ENCODE peak calls at places on chromosomes 11 and 22, in seven cellular contexts. N is activated CD8-positive, alpha-beta memory T cell treated with anti-CD3 and anti-CD28 coated beads, Interleukin-2, amount 10 ng/mL, durations not matched to agents 7 days and 5 days; Q is Kasumi-1; M is HuH-7; E is HCEC 1CT; T is activated T-helper 9 cell treated with anti-CD3 and anti-CD28 coated beads, Interleukin-2, amount 50 U/mL, for 16 hours; R is stimulated activated CD4-positive, alpha-beta T cell treated with anti-CD3 and anti-CD28 coated beads, TNF-alpha, amount 100 ng/mL, for 1 hour. U is an unnamed sample.

GRCh38 chr11:14789879-14790484 is 102.0 kb downstream of the CYP2R1 start:
- DNase-seq in N (no peak), Q (peak; percentile 24), M (no peak), E (no peak), T (no peak), R (no peak), U (peak; percentile 21)

GRCh38 chr11:59172345-59173079 is 580 bp downstream of the DTX4 start:
- DNase-seq in N (no peak), Q (peak; percentile 14), M (peak; percentile 37), E (no peak), T (peak; percentile 13), R (no peak), U (peak; percentile 41)

GRCh38 chr11:61948505-61948904 is 1.6 kb upstream of the BEST1 start:
- DNase-seq in N (no peak), Q (no peak), M (no peak), E (no peak), T (no peak), R (no peak), U (no peak)

GRCh38 chr11:13288375-13289029 is 10.9 kb downstream of the BMAL1 start:
- DNase-seq in N (no peak), Q (no peak), M (no peak), E (peak; percentile 63), T (no peak), R (no peak), U (no peak)

GRCh38 chr22:36922752-36923457 is 9.5 kb downstream of the CSF2RB start:
- DNase-seq in N (no peak), Q (no peak), M (no peak), E (no peak), T (no peak), R (no peak), U (no peak)

GRCh38 chr11:2444301-2445106 is at the start of the genes KCNQ1 and TRPM5:
- DNase-seq in N (peak; percentile 69), Q (no peak), M (no peak), E (no peak), T (peak; percentile 72), R (peak; percentile 76), U (peak; percentile 33)

GRCh38 chr11:83693279-83693992 is 407.3 kb upstream of the CCDC90B start:
- DNase-seq in N (no peak), Q (no peak), M (no peak), E (no peak), T (no peak), R (no peak), U (no peak)

GRCh38 chr11:84901986-84902385 is 725.2 kb downstream of the DLG2 start:
- DNase-seq in N (no peak), Q (no peak), M (no peak), E (peak; percentile 63), T (no peak), R (no peak), U (peak; percentile 69)

GRCh38 chr22:45683680-45684079 is 12.0 kb downstream of the ATXN10 start:
- DNase-seq in N (no peak), Q (no peak), M (no peak), E (no peak), T (no peak), R (no peak), U (no peak)

GRCh38 chr11:65537620-65538231 is 12.8 kb downstream of the SCYL1 start:
- DNase-seq in N (no peak), Q (no peak), M (no peak), E (no peak), T (no peak), R (no peak), U (no peak)

GRCh38 chr11:17369685-17370243 is 18.2 kb downstream of the NCR3LG1 start:
- DNase-seq in N (no peak), Q (no peak), M (no peak), E (no peak), T (no peak), R (no peak), U (no peak)

GRCh38 chr11:120912504-120912903 is 111.4 kb upstream of the TBCEL start:
- DNase-seq in N (no peak), Q (peak; percentile 8), M (peak; percentile 34), E (peak; percentile 33), T (no peak), R (no peak), U (peak; percentile 37)

GRCh38 chr22:32005453-32005852 is 37.6 kb upstream of the SLC5A1 start:
- DNase-seq in N (no peak), Q (no peak), M (no peak), E (peak; percentile 19), T (no peak), R (no peak), U (peak; percentile 59)

GRCh38 chr22:30344447-30345200 is 12.1 kb downstream of the SF3A1 start:
- DNase-seq in N (peak; percentile 51), Q (no peak), M (no peak), E (no peak), T (no peak), R (no peak), U (no peak)

GRCh38 chr11:26849009-26849408 is 127.1 kb upstream of the SLC5A12 start:
- DNase-seq in N (no peak), Q (no peak), M (peak; percentile 58), E (no peak), T (no peak), R (no peak), U (no peak)

GRCh38 chr11:78291754-78292108 is 103.0 kb downstream of the USP35 start:
- DNase-seq in N (peak; percentile 67), Q (no peak), M (no peak), E (no peak), T (no peak), R (no peak), U (no peak)

GRCh38 chr11:5380740-5381342 is 2.8 kb upstream of the OR51M1 start:
- DNase-seq in N (peak; percentile 43), Q (peak; percentile 40), M (peak; percentile 54), E (peak; percentile 63), T (no peak), R (no peak), U (peak; percentile 75)

GRCh38 chr11:102427068-102427467 is 25.5 kb downstream of the TMEM123 start:
- DNase-seq in N (no peak), Q (no peak), M (no peak), E (no peak), T (no peak), R (no peak), U (no peak)

GRCh38 chr11:75174348-75174747 is 23.4 kb downstream of the SLCO2B1 start:
- DNase-seq in N (no peak), Q (no peak), M (no peak), E (no peak), T (no peak), R (no peak), U (no peak)

GRCh38 chr11:104650234-104650633 is 248.0 kb downstream of the CASP12 start:
- DNase-seq in N (no peak), Q (no peak), M (no peak), E (no peak), T (no peak), R (no peak), U (no peak)

GRCh38 chr11:110367571-110367970 is 62.2 kb upstream of the FDX1 start:
- DNase-seq in N (no peak), Q (peak; percentile 18), M (no peak), E (peak; percentile 27), T (no peak), R (no peak), U (no peak)

GRCh38 chr11:26974068-26974790 is 19.7 kb upstream of the FIBIN start:
- DNase-seq in N (no peak), Q (no peak), M (no peak), E (peak; percentile 93), T (no peak), R (no peak), U (peak; percentile 75)

GRCh38 chr11:118406599-118407166 is 5.3 kb downstream of the ATP5MG start:
- DNase-seq in N (no peak), Q (no peak), M (no peak), E (no peak), T (no peak), R (no peak), U (peak; percentile 67)

GRCh38 chr11:131591051-131591461 is 220.6 kb downstream of the NTM start:
- DNase-seq in N (no peak), Q (no peak), M (no peak), E (no peak), T (no peak), R (no peak), U (peak; percentile 39)

GRCh38 chr11:444397-445144 is 2.8 kb upstream of the ANO9 start:
- DNase-seq in N (no peak), Q (no peak), M (no peak), E (no peak), T (no peak), R (no peak), U (no peak)

GRCh38 chr22:39560127-39560526 is 10.4 kb upstream of the CACNA1I start:
- DNase-seq in N (no peak), Q (no peak), M (no peak), E (no peak), T (no peak), R (no peak), U (no peak)

U was measured in astrocyte of the hippocampus.